ENCODE peak calls at places on chromosome 15, in seven cellular contexts. I is HTR-8/SVneo, C is NCI-H1092 treated with DMSO at 0.1 percent for 48 hours, Y is neural progenitor cell, Q is left kidney, T is neural crest cell, N is T-helper 9 cell. B is an unnamed sample.

GRCh38 chr15:22887157-22887951 is 48.9 kb downstream of the NIPA2 start:
- DNase-seq in C (no peak), T (no peak), N (no peak), Q (no peak), Y (no peak), I (no peak), B (no peak)

GRCh38 chr15:84714816-84715215 is 1.1 kb downstream of the SEC11A start:
- DNase-seq in I (no peak), Q (no peak), N (no peak), T (no peak), C (no peak), Y (no peak), B (no peak)

GRCh38 chr15:63250312-63250965 is 27.0 kb upstream of the APH1B start:
- DNase-seq in I (peak), Q (no peak), T (no peak), C (no peak), N (no peak), Y (no peak), B (no peak)

GRCh38 chr15:73983211-73983727 is 8.8 kb downstream of the STOML1 start:
- DNase-seq in Y (no peak), C (no peak), T (no peak), N (no peak), I (no peak), Q (no peak), B (no peak)

GRCh38 chr15:92413511-92413910 is 19.8 kb downstream of the ST8SIA2 start:
- DNase-seq in Y (peak), C (no peak), Q (no peak), I (no peak), N (no peak), T (no peak), B (peak)

GRCh38 chr15:66287461-66288055 is 5.8 kb upstream of the DIS3L start:
- DNase-seq in T (no peak), Y (peak), Q (peak), C (peak), N (no peak), I (no peak), B (peak)

GRCh38 chr15:63276342-63277043 is 912 bp upstream of the APH1B start:
- DNase-seq in Q (no peak), N (no peak), Y (no peak), C (no peak), T (no peak), I (no peak), B (no peak)

GRCh38 chr15:76114561-76114960 is 54.8 kb downstream of the TMEM266 start:
- DNase-seq in N (no peak), Q (no peak), I (no peak), C (no peak), Y (no peak), T (no peak), B (no peak)

GRCh38 chr15:87354661-87355410 is 901.7 kb downstream of the NTRK3 start:
- DNase-seq in N (no peak), Y (no peak), Q (no peak), T (no peak), C (no peak), I (peak), B (no peak)

GRCh38 chr15:85475317-85475701 is 94.9 kb downstream of the AKAP13 start:
- DNase-seq in Y (no peak), N (no peak), I (no peak), Q (no peak), T (no peak), C (no peak), B (no peak)

GRCh38 chr15:101189708-101190107 is 62.1 kb downstream of the CHSY1 start:
- DNase-seq in T (no peak), N (no peak), Y (no peak), C (no peak), Q (no peak), I (no peak), B (no peak)

GRCh38 chr15:43277901-43278300 is 11.2 kb upstream of the TGM5 start:
- DNase-seq in Y (no peak), T (no peak), Q (no peak), N (no peak), C (no peak), I (no peak), B (no peak)

GRCh38 chr15:65767264-65767595 is 24.9 kb downstream of the DENND4A start:
- DNase-seq in C (no peak), N (no peak), T (no peak), Q (no peak), I (no peak), Y (no peak), B (no peak)

GRCh38 chr15:87753539-87753938 is 503.0 kb downstream of the NTRK3 start:
- DNase-seq in T (no peak), Q (no peak), I (no peak), C (peak), N (no peak), Y (no peak), B (peak)

GRCh38 chr15:88419830-88420229 is 47.4 kb downstream of the MRPL46 start:
- DNase-seq in C (no peak), T (no peak), Q (no peak), Y (no peak), I (no peak), N (no peak), B (no peak)

GRCh38 chr15:50377867-50378751 is 23.1 kb upstream of the GABPB1 start:
- DNase-seq in I (no peak), Q (no peak), C (no peak), Y (no peak), N (no peak), T (no peak), B (no peak)

GRCh38 chr15:67716171-67716570 is 109.1 kb upstream of the SKOR1 start:
- DNase-seq in N (no peak), I (no peak), T (no peak), Y (no peak), C (no peak), Q (no peak), B (no peak)

GRCh38 chr15:70049701-70050445 is 47.8 kb downstream of the TLE3 start:
- DNase-seq in I (no peak), C (no peak), Q (peak), T (no peak), N (no peak), Y (no peak), B (no peak)

GRCh38 chr15:63826513-63826912 is 7.2 kb downstream of the HERC1 start:
- DNase-seq in Y (no peak), T (no peak), C (no peak), I (no peak), Q (no peak), N (no peak), B (peak)

GRCh38 chr15:99474041-99474906 is 91.5 kb upstream of the MEF2A start:
- DNase-seq in I (no peak), T (no peak), N (no peak), C (no peak), Y (no peak), Q (peak), B (no peak)

GRCh38 chr15:64686130-64686735 is 89.2 kb downstream of the RBPMS2 start:
- DNase-seq in I (peak), N (no peak), T (peak), Y (peak), Q (peak), C (peak), B (peak)

GRCh38 chr15:32861741-32862140 is 143.9 kb downstream of the GREM1 start:
- DNase-seq in Y (peak), T (peak), C (no peak), Q (no peak), I (no peak), N (no peak), B (peak)

GRCh38 chr15:75182187-75183131 is 19.2 kb upstream of the C15orf39 start:
- DNase-seq in N (no peak), T (no peak), Q (peak), I (no peak), C (no peak), Y (no peak), B (no peak)

GRCh38 chr15:85515212-85515611 is 134.8 kb downstream of the AKAP13 start:
- DNase-seq in T (no peak), Y (no peak), I (no peak), N (no peak), Q (no peak), C (no peak), B (no peak)

GRCh38 chr15:67253103-67253502 is 1.4 kb downstream of the AAGAB start:
- DNase-seq in T (no peak), Y (no peak), N (no peak), I (no peak), Q (no peak), C (no peak), B (no peak)

GRCh38 chr15:83844742-83845141 is 190.8 kb downstream of the ADAMTSL3 start:
- DNase-seq in T (no peak), Q (no peak), Y (no peak), N (no peak), C (no peak), I (no peak), B (no peak)

GRCh38 chr15:28265334-28266019 is 56.5 kb downstream of the HERC2 start:
- DNase-seq in T (no peak), Y (no peak), I (no peak), C (no peak), N (no peak), Q (no peak), B (no peak)

GRCh38 chr15:64810499-64811326 is 14.7 kb downstream of the PIF1 start:
- DNase-seq in N (no peak), Y (no peak), Q (no peak), I (no peak), T (no peak), C (no peak), B (peak)

GRCh38 chr15:78715439-78715838 is 74.4 kb upstream of the CHRNB4 start:
- DNase-seq in Y (no peak), Q (no peak), N (no peak), C (no peak), I (no peak), T (no peak), B (no peak)